ENCODE peak calls at places on chromosome 22, in five cellular contexts. One of them, this sample, is unnamed. For H3K4me1, the result is how much of the 10 kb centered on the place peaks cover.

GRCh38 chr22:31488346-31488883 is 1.2 kb downstream of the EIF4ENIF1 start:
- DNase-seq in IMR-90: no peak
- DNase-seq in left lung: no peak
- DNase-seq in adrenal gland: no peak
- DNase-seq in left ventricle myocardium inferior: no peak
- DNase-seq in this sample: no peak

GRCh38 chr22:34993548-34993947 is 72.4 kb upstream of the ISX start:
- DNase-seq in IMR-90: no peak
- DNase-seq in left lung: no peak
- DNase-seq in adrenal gland: no peak
- DNase-seq in left ventricle myocardium inferior: no peak
- DNase-seq in this sample: no peak

GRCh38 chr22:30246962-30247376 is 410 bp upstream of the LIF start:
- DNase-seq in IMR-90: no peak
- DNase-seq in left lung: no peak
- DNase-seq in adrenal gland: no peak
- DNase-seq in left ventricle myocardium inferior: no peak
- DNase-seq in this sample: no peak

GRCh38 chr22:50576070-50576469 is 2.2 kb downstream of the CPT1B start:
- DNase-seq in IMR-90: peak
- DNase-seq in left lung: no peak
- DNase-seq in adrenal gland: no peak
- DNase-seq in left ventricle myocardium inferior: no peak
- DNase-seq in this sample: peak

GRCh38 chr22:38987171-38987895 is 5.2 kb downstream of the APOBEC3B start:
- DNase-seq in IMR-90: no peak
- DNase-seq in left lung: no peak
- DNase-seq in adrenal gland: no peak
- DNase-seq in left ventricle myocardium inferior: no peak
- DNase-seq in this sample: no peak

GRCh38 chr22:24333301-24333700 is 62.7 kb downstream of the SPECC1L start:
- DNase-seq in IMR-90: peak
- DNase-seq in left lung: no peak
- DNase-seq in adrenal gland: no peak
- DNase-seq in left ventricle myocardium inferior: no peak
- DNase-seq in this sample: no peak

GRCh38 chr22:29186302-29186701 is 19.4 kb upstream of the EMID1 start:
- DNase-seq in IMR-90: no peak
- DNase-seq in left lung: no peak
- DNase-seq in adrenal gland: no peak
- DNase-seq in left ventricle myocardium inferior: no peak
- DNase-seq in this sample: no peak

GRCh38 chr22:30245985-30246901 is at the start of gene LIF:
- DNase-seq in IMR-90: peak
- DNase-seq in left lung: no peak
- DNase-seq in adrenal gland: no peak
- DNase-seq in left ventricle myocardium inferior: no peak
- DNase-seq in this sample: peak

GRCh38 chr22:23496445-23496833 is 83.7 kb downstream of the IGLL1 start:
- DNase-seq in IMR-90: no peak
- DNase-seq in left lung: no peak
- DNase-seq in adrenal gland: no peak
- DNase-seq in left ventricle myocardium inferior: no peak
- DNase-seq in this sample: no peak

GRCh38 chr22:28414017-28414416 is 265.6 kb downstream of the TTC28 start:
- DNase-seq in IMR-90: peak
- DNase-seq in left lung: no peak
- DNase-seq in adrenal gland: no peak
- DNase-seq in left ventricle myocardium inferior: no peak
- DNase-seq in this sample: no peak

GRCh38 chr22:39809772-39810557 is 83.6 kb downstream of the ENTHD1 start:
- DNase-seq in IMR-90: no peak
- DNase-seq in left lung: no peak
- DNase-seq in adrenal gland: no peak
- DNase-seq in left ventricle myocardium inferior: no peak
- DNase-seq in this sample: no peak

GRCh38 chr22:17266261-17266971 is 47.2 kb upstream of the ADA2 start:
- DNase-seq in IMR-90: no peak
- DNase-seq in left lung: no peak
- DNase-seq in adrenal gland: no peak
- DNase-seq in left ventricle myocardium inferior: peak
- DNase-seq in this sample: peak

GRCh38 chr22:25940479-25940878 is 198.5 kb downstream of the MYO18B start:
- DNase-seq in IMR-90: no peak
- DNase-seq in left lung: no peak
- DNase-seq in adrenal gland: no peak
- DNase-seq in left ventricle myocardium inferior: no peak
- DNase-seq in this sample: no peak

GRCh38 chr22:28759861-28760560 is 12.5 kb upstream of the CCDC117 start:
- DNase-seq in IMR-90: peak
- DNase-seq in left lung: no peak
- DNase-seq in adrenal gland: no peak
- DNase-seq in left ventricle myocardium inferior: no peak
- DNase-seq in this sample: peak

GRCh38 chr22:35961480-35961902 is 67.1 kb downstream of the RBFOX2 start:
- DNase-seq in IMR-90: peak
- DNase-seq in left lung: peak
- DNase-seq in adrenal gland: peak
- DNase-seq in left ventricle myocardium inferior: peak
- DNase-seq in this sample: peak

GRCh38 chr22:17728786-17729185 is 45.5 kb downstream of the BID start:
- DNase-seq in IMR-90: no peak
- DNase-seq in left lung: no peak
- DNase-seq in adrenal gland: no peak
- DNase-seq in left ventricle myocardium inferior: no peak
- DNase-seq in this sample: no peak

GRCh38 chr22:39185601-39186012 is 33.1 kb upstream of the CBX7 start:
- DNase-seq in IMR-90: peak
- DNase-seq in left lung: no peak
- DNase-seq in adrenal gland: peak
- DNase-seq in left ventricle myocardium inferior: peak
- DNase-seq in this sample: no peak

GRCh38 chr22:28728621-28729313 is 12.9 kb downstream of the CHEK2 start:
- DNase-seq in IMR-90: no peak
- DNase-seq in left lung: no peak
- DNase-seq in adrenal gland: no peak
- DNase-seq in left ventricle myocardium inferior: no peak
- DNase-seq in this sample: no peak

GRCh38 chr22:34395370-34395769 is 475.1 kb upstream of the LARGE1 start:
- DNase-seq in IMR-90: no peak
- DNase-seq in left lung: no peak
- DNase-seq in adrenal gland: no peak
- DNase-seq in left ventricle myocardium inferior: no peak
- DNase-seq in this sample: no peak

GRCh38 chr22:17366830-17367229 is 2.4 kb upstream of the CECR2 start:
- DNase-seq in IMR-90: no peak
- DNase-seq in left lung: peak
- DNase-seq in adrenal gland: no peak
- DNase-seq in left ventricle myocardium inferior: peak
- DNase-seq in this sample: peak

GRCh38 chr22:24105018-24105360 is 76.3 kb upstream of the SUSD2 start:
- DNase-seq in IMR-90: peak
- DNase-seq in left lung: no peak
- DNase-seq in adrenal gland: no peak
- DNase-seq in left ventricle myocardium inferior: no peak
- DNase-seq in this sample: no peak

GRCh38 chr22:25346859-25347751 is 127.7 kb downstream of the CRYBB2 start:
- DNase-seq in IMR-90: peak
- DNase-seq in left lung: no peak
- DNase-seq in adrenal gland: no peak
- DNase-seq in left ventricle myocardium inferior: no peak
- DNase-seq in this sample: no peak

GRCh38 chr22:41848468-41848867 is 15.6 kb downstream of the SREBF2 start:
- DNase-seq in IMR-90: no peak
- DNase-seq in left lung: peak
- DNase-seq in adrenal gland: peak
- DNase-seq in left ventricle myocardium inferior: peak
- DNase-seq in this sample: no peak

GRCh38 chr22:17773606-17774205 is 563 bp downstream of the BID start:
- DNase-seq in IMR-90: peak
- DNase-seq in left lung: no peak
- DNase-seq in adrenal gland: no peak
- DNase-seq in left ventricle myocardium inferior: peak
- DNase-seq in this sample: peak

GRCh38 chr22:24823787-24824186 is 17.8 kb downstream of the SGSM1 start:
- DNase-seq in IMR-90: no peak
- DNase-seq in left lung: no peak
- DNase-seq in adrenal gland: no peak
- DNase-seq in left ventricle myocardium inferior: no peak
- DNase-seq in this sample: no peak

GRCh38 chr22:42172385-42173172 is 42.0 kb upstream of the CYP2D6 start:
- DNase-seq in IMR-90: peak
- DNase-seq in left lung: no peak
- DNase-seq in adrenal gland: peak
- DNase-seq in left ventricle myocardium inferior: no peak
- DNase-seq in this sample: peak

GRCh38 chr22:19762315-19763140 is 1.9 kb downstream of the TBX1 start:
- DNase-seq in IMR-90: no peak
- DNase-seq in left lung: no peak
- DNase-seq in adrenal gland: no peak
- DNase-seq in left ventricle myocardium inferior: no peak
- DNase-seq in this sample: no peak
- H3K4me3 ChIP-seq in IMR-90: no peak
- H3K4me3 ChIP-seq in left lung: no peak
- H3K4me3 ChIP-seq in adrenal gland: no peak
- H3K4me3 ChIP-seq in left ventricle myocardium inferior: no peak
- H3K4me3 ChIP-seq in this sample: no peak

GRCh38 chr22:46108564-46109473 is 41.5 kb upstream of the PPARA start:
- DNase-seq in IMR-90: peak
- DNase-seq in left lung: no peak
- DNase-seq in adrenal gland: peak
- DNase-seq in left ventricle myocardium inferior: peak
- DNase-seq in this sample: peak
- H3K4me1 ChIP-seq in IMR-90: under half
- H3K4me1 ChIP-seq in left lung: half or more
- H3K4me1 ChIP-seq in adrenal gland: half or more
- H3K4me1 ChIP-seq in left ventricle myocardium inferior: half or more
- H3K4me1 ChIP-seq in this sample: under half

GRCh38 chr22:27115410-27115809 is 458.0 kb downstream of the MIAT start:
- DNase-seq in IMR-90: no peak
- DNase-seq in left lung: no peak
- DNase-seq in adrenal gland: no peak
- DNase-seq in left ventricle myocardium inferior: no peak
- DNase-seq in this sample: no peak
- TF ChIP-seq CTCF in IMR-90: no peak
- TF ChIP-seq CTCF in left lung: no peak
- TF ChIP-seq CTCF in adrenal gland: no peak
- TF ChIP-seq CTCF in left ventricle myocardium inferior: no peak
- TF ChIP-seq CTCF in this sample: no peak

DNA sequence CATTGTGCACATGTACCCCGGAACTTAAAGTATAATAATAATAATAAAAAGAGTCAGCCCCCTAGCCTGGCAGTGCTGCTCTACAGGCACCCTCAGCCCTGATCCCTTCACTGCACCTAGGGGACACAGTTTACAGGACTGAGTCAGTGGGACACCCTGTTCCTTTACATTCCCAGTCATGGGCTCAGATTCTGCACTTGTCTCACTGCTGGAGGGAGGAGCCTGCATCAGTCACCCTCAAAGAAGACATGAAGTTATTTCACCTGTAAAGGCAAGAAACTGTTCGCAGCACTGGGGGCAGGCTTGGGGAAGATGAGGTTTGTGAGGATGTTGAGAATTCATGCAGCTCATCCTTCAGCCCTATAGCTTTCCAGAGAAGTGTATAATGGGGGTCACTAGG is 50.7 kb upstream of the VPREB1 start:
- DNase-seq in IMR-90: no peak
- DNase-seq in left lung: no peak
- DNase-seq in adrenal gland: no peak
- DNase-seq in left ventricle myocardium inferior: no peak
- DNase-seq in this sample: no peak
- H3K4me3 ChIP-seq in IMR-90: no peak
- H3K4me3 ChIP-seq in left lung: no peak
- H3K4me3 ChIP-seq in adrenal gland: no peak
- H3K4me3 ChIP-seq in left ventricle myocardium inferior: no peak
- H3K4me3 ChIP-seq in this sample: no peak

DNA sequence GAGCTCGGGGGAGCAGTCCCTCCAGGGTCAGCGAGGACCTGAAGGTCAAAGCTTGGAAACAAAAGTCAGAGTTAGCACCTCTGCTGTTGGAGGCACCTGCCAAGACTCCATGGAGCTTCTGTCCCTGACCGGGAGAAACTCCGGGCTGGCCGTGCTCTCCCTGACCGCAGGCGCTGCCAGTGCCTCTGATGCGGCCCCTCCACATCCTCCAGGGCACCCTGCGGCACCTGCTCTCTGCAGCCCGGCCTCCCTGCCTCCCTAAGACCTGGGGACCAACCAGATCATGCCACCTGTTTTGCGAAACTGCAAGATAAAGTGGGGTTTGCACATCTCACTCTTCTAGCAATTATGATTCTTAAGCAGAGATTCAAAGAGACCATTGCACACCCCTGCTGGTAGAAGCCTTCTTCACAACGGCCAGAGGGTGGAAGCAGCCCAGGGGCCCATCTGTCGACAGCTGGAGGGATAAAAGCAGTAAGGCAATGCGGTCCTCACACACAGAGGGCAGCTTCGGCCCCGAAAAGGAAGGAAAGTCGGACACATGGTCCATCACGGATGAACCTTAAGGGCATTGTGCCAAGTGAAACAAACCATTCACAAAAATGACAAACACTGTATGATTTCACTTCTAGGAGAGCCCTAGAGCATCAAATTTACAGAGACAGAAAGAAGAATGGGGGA is 477.1 kb downstream of the BRD1 start:
- DNase-seq in IMR-90: no peak
- DNase-seq in left lung: no peak
- DNase-seq in adrenal gland: no peak
- DNase-seq in left ventricle myocardium inferior: no peak
- DNase-seq in this sample: no peak
- H3K4me1 ChIP-seq in IMR-90: under half
- H3K4me1 ChIP-seq in left lung: under half
- H3K4me1 ChIP-seq in adrenal gland: under half
- H3K4me1 ChIP-seq in left ventricle myocardium inferior: under half
- H3K4me1 ChIP-seq in this sample: under half

GRCh38 chr22:37797874-37798500 is 9.7 kb upstream of the GCAT start:
- DNase-seq in IMR-90: no peak
- DNase-seq in left lung: no peak
- DNase-seq in adrenal gland: no peak
- DNase-seq in left ventricle myocardium inferior: no peak
- DNase-seq in this sample: no peak
- TF ChIP-seq CTCF in IMR-90: no peak
- TF ChIP-seq CTCF in left lung: no peak
- TF ChIP-seq CTCF in adrenal gland: no peak
- TF ChIP-seq CTCF in left ventricle myocardium inferior: no peak
- TF ChIP-seq CTCF in this sample: no peak

GRCh38 chr22:33057363-33057995 is 702 bp downstream of the SYN3 start:
- DNase-seq in IMR-90: no peak
- DNase-seq in left lung: no peak
- DNase-seq in adrenal gland: peak
- DNase-seq in left ventricle myocardium inferior: no peak
- DNase-seq in this sample: no peak

GRCh38 chr22:33065230-33065629 is 7.0 kb upstream of the SYN3 start:
- DNase-seq in IMR-90: no peak
- DNase-seq in left lung: no peak
- DNase-seq in adrenal gland: no peak
- DNase-seq in left ventricle myocardium inferior: no peak
- DNase-seq in this sample: no peak

GRCh38 chr22:33063611-33064010 is 5.4 kb upstream of the SYN3 start:
- DNase-seq in IMR-90: no peak
- DNase-seq in left lung: no peak
- DNase-seq in adrenal gland: no peak
- DNase-seq in left ventricle myocardium inferior: no peak
- DNase-seq in this sample: no peak

GRCh38 chr22:33062402-33062801 is 4.2 kb upstream of the SYN3 start:
- DNase-seq in IMR-90: no peak
- DNase-seq in left lung: no peak
- DNase-seq in adrenal gland: no peak
- DNase-seq in left ventricle myocardium inferior: no peak
- DNase-seq in this sample: no peak
- H3K4me3 ChIP-seq in IMR-90: no peak
- H3K4me3 ChIP-seq in left lung: no peak
- H3K4me3 ChIP-seq in adrenal gland: no peak
- H3K4me3 ChIP-seq in left ventricle myocardium inferior: no peak
- H3K4me3 ChIP-seq in this sample: no peak

This sample was measured in A673.